ENCODE peak calls at places on chromosome 2, in eight cellular contexts. U, D, F, A, Z, N, Y and W are unnamed samples. For H3K27me3 and H3K4me1, the result is how much of the 10 kb centered on the place peaks cover.

GRCh38 chr2:99337931-99338580 is 867 bp downstream of the EIF5B start:
- DNase-seq in F (no peak), N (no peak), Y (no peak), Z (peak), A (no peak), U (peak), D (no peak), W (no peak)

GRCh38 chr2:226023383-226023782 is 623.9 kb downstream of the NYAP2 start:
- DNase-seq in Y (no peak), F (no peak), N (no peak), Z (no peak), D (no peak), U (no peak), A (no peak), W (no peak)

GRCh38 chr2:86556508-86556907 is 6.7 kb downstream of the CHMP3 start:
- DNase-seq in Y (no peak), U (no peak), D (no peak), N (no peak), F (no peak), Z (no peak), A (no peak), W (no peak)

GRCh38 chr2:21423854-21424253 is 300.1 kb downstream of the TDRD15 start:
- DNase-seq in F (no peak), A (no peak), N (no peak), D (no peak), U (no peak), Y (no peak), Z (peak), W (no peak)

GRCh38 chr2:48292429-48292828 is 237.5 kb upstream of the STON1 start:
- DNase-seq in A (no peak), F (no peak), Z (no peak), Y (no peak), D (no peak), U (no peak), N (no peak), W (no peak)

GRCh38 chr2:28232267-28232666 is 160.4 kb upstream of the FOSL2 start:
- DNase-seq in F (no peak), Z (no peak), N (no peak), Y (no peak), D (no peak), U (no peak), A (no peak), W (no peak)

GRCh38 chr2:23009545-23010149 is 375.3 kb upstream of the KLHL29 start:
- DNase-seq in F (no peak), U (peak), N (peak), D (no peak), Y (peak), A (no peak), Z (peak), W (no peak)

GRCh38 chr2:104378853-104379374 is 475.0 kb upstream of the POU3F3 start:
- DNase-seq in N (peak), Y (no peak), F (peak), D (no peak), Z (no peak), A (no peak), U (no peak), W (no peak)

GRCh38 chr2:47221039-47221438 is 65.9 kb upstream of the STPG4 start:
- DNase-seq in F (no peak), Y (no peak), A (no peak), U (no peak), D (no peak), Z (peak), N (no peak), W (no peak)

GRCh38 chr2:46213906-46214305 is 83.3 kb upstream of the EPAS1 start:
- DNase-seq in A (no peak), Y (no peak), F (no peak), D (no peak), Z (no peak), N (no peak), U (no peak), W (no peak)

GRCh38 chr2:211724933-211725332 is 813.7 kb downstream of the ERBB4 start:
- DNase-seq in U (no peak), Y (no peak), N (no peak), D (no peak), F (no peak), A (no peak), Z (no peak), W (no peak)

GRCh38 chr2:39128919-39129391 is 8.1 kb upstream of the SOS1 start:
- DNase-seq in F (no peak), Z (no peak), D (no peak), Y (no peak), N (peak), A (no peak), U (peak), W (no peak)

GRCh38 chr2:217477583-217477982 is 525.2 kb downstream of the TNS1 start:
- DNase-seq in Y (no peak), N (no peak), D (no peak), F (no peak), U (no peak), Z (no peak), A (no peak), W (no peak)

GRCh38 chr2:113309655-113310387 is 31.1 kb upstream of the PAX8 start:
- DNase-seq in Y (no peak), U (no peak), D (no peak), N (no peak), F (no peak), A (no peak), Z (peak), W (no peak)

GRCh38 chr2:139742216-139743172 is 962.3 kb upstream of the NXPH2 start:
- DNase-seq in Z (no peak), A (no peak), F (no peak), Y (no peak), U (no peak), N (no peak), D (no peak), W (no peak)

GRCh38 chr2:85748948-85749875 is 4.6 kb upstream of the ATOH8 start:
- DNase-seq in Z (no peak), Y (no peak), U (peak), A (no peak), N (no peak), F (no peak), D (peak), W (no peak)

GRCh38 chr2:199527071-199527470 is 69.3 kb upstream of the SATB2 start:
- DNase-seq in Z (no peak), U (no peak), F (no peak), N (no peak), D (no peak), Y (no peak), A (no peak), W (no peak)

GRCh38 chr2:169365093-169365483 is 2.8 kb upstream of the LRP2 start:
- DNase-seq in Z (no peak), Y (no peak), D (no peak), A (no peak), U (peak), F (no peak), N (no peak), W (no peak)

GRCh38 chr2:138712212-138712979 is 67.8 kb downstream of the NXPH2 start:
- DNase-seq in N (no peak), U (no peak), D (no peak), Y (no peak), F (no peak), Z (peak), A (no peak), W (no peak)

GRCh38 chr2:12352891-12353290 is 363.8 kb upstream of the TRIB2 start:
- DNase-seq in D (no peak), A (no peak), U (no peak), Z (peak), F (no peak), N (no peak), Y (peak), W (no peak)

GRCh38 chr2:181395871-181396574 is 61.2 kb upstream of the ITGA4 start:
- DNase-seq in A (no peak), N (no peak), Z (no peak), U (peak), Y (no peak), F (no peak), D (no peak), W (no peak)

GRCh38 chr2:85794038-85794441 is 40.2 kb downstream of the ATOH8 start:
- DNase-seq in F (no peak), Y (no peak), D (no peak), Z (no peak), N (no peak), U (no peak), A (no peak), W (no peak)

GRCh38 chr2:222280795-222281194 is 18.0 kb downstream of the PAX3 start:
- DNase-seq in F (no peak), A (no peak), N (no peak), Y (no peak), D (no peak), Z (no peak), U (peak), W (no peak)

GRCh38 chr2:222287862-222288479 is 10.8 kb downstream of the PAX3 start:
- DNase-seq in N (no peak), Z (no peak), F (no peak), U (peak), Y (no peak), A (no peak), D (no peak), W (no peak)

GRCh38 chr2:222281495-222281894 is 17.3 kb downstream of the PAX3 start:
- DNase-seq in U (peak), Y (no peak), D (no peak), N (no peak), F (no peak), Z (no peak), A (no peak), W (no peak)

GRCh38 chr2:222284466-222284865 is 14.3 kb downstream of the PAX3 start:
- DNase-seq in U (no peak), N (no peak), Z (no peak), D (no peak), F (no peak), Y (no peak), A (no peak), W (no peak)

GRCh38 chr2:222283634-222284033 is 15.2 kb downstream of the PAX3 start:
- DNase-seq in U (no peak), F (no peak), N (no peak), A (no peak), Y (no peak), D (no peak), Z (no peak), W (no peak)
- H3K27me3 ChIP-seq in U (half or more), F (under half), N (half or more), A (under half), Y (under half), D (under half), Z (under half), W (under half)

GRCh38 chr2:240559271-240559670 is 886 bp upstream of the DUSP28 start:
- DNase-seq in Z (no peak), A (no peak), U (no peak), F (no peak), D (no peak), N (no peak), Y (no peak), W (no peak)
- H3K4me3 ChIP-seq in Z (no peak), A (peak), U (peak), F (no peak), D (no peak), N (no peak), Y (no peak), W (peak)

GRCh38 chr2:65364054-65364651 is 68.2 kb downstream of the SPRED2 start:
- DNase-seq in F (peak), Z (no peak), Y (no peak), U (no peak), N (no peak), D (no peak), A (no peak), W (peak)
- H3K4me1 ChIP-seq in F (under half), Z (under half), Y (under half), U (half or more), N (half or more), D (under half), A (half or more), W (under half)

GRCh38 chr2:176155341-176156044 is 1.6 kb upstream of the HOXD3 start:
- DNase-seq in Z (no peak), N (no peak), F (no peak), U (no peak), D (no peak), A (no peak), Y (no peak), W (no peak)
- H3K27me3 ChIP-seq in Z (half or more), N (half or more), F (under half), U (under half), D (under half), A (half or more), Y (half or more), W (under half)

DNA sequence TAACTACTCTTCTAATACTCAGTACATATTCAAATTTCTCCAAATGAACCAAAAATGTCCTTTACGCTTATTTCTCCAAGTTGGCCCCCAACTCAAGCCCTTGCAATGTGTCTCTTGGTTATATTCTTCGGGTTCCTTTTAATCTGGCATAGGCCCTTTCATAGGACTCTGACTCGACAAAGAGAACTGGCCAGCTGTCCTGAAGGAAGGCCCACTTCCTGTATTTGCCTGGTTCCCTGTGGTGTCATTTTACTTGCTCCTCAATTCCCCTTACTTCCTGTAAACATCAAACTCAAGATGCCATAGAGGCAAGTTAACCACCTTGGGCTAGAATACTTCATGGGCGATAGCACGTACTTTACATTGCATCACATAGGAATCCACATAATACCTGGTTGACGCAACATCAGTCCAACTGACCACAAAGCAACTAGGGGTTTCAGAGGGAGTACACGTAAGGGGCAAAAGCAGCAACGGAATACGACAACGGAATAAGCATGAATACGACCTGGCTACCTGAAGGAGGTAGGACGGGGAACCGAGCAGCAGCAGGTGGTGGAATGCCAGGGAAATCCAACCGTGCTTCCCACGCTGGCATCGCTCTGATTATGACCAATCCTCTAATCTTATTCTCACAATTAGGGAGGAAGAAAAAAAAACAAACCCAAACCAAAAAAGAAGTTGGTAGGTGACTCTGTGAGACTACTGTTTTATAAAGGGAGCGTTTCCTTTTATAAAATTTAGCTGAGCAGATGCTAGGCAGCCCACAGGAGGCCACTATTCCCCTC is 823 bp upstream of the GORASP2 start:
- DNase-seq in U (no peak), Z (peak), F (peak), A (no peak), Y (no peak), D (no peak), N (no peak), W (no peak)
- H3K4me3 ChIP-seq in U (peak), Z (peak), F (peak), A (peak), Y (no peak), D (no peak), N (peak), W (peak)

DNA sequence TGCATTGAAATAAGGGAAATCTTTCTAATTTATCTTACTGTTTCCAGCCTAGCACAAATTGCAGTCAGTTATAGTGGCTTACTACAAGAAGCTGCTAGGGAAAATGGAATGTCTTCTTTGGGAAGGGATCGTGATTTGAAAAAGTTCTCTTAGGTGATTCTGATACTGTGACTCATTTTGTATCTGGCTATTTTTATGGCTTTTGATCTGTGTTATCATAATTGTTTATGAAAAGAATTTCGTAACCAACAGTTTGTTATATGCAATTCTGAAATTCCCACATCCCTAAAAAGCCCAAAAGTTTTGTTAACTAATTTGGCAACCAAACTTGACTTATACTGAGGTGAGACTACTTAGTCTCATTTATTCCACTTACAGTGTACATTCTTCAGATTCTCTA is 12.4 kb downstream of the PTPN4 start:
- DNase-seq in A (no peak), F (no peak), Z (peak), N (no peak), D (no peak), Y (no peak), U (peak), W (no peak)
- H3K4me1 ChIP-seq in A (under half), F (under half), Z (under half), N (under half), D (under half), Y (under half), U (under half), W (under half)

DNA sequence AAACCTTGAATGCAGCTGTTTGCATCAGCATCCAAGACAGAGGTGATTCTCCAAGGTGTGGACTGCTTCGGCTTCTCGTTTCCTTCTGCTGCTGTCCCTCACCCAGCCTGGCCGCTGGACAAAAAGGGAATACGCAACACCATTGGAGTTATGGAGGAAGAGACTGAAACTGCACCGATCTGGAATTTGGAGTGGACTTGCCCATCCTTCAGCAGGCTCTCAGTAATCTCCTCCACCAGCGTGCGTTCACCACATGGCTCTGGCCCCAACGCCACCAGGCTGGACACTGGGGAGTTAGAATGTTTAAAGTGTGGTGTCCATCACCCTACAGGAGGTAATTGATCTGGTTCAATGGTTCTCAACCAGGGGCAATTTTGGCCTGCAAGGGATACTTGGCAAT is 41.4 kb upstream of the ID2 start:
- DNase-seq in D (no peak), Z (no peak), N (no peak), U (no peak), F (no peak), Y (no peak), A (no peak), W (no peak)
- H3K27me3 ChIP-seq in D (under half), Z (under half), N (under half), U (under half), F (under half), Y (under half), A (under half), W (under half)

GRCh38 chr2:60312618-60313017 is 240.8 kb downstream of the BCL11A start:
- DNase-seq in Z (no peak), F (no peak), D (no peak), U (no peak), N (no peak), A (no peak), Y (no peak), W (no peak)

GRCh38 chr2:60309326-60309725 is 244.1 kb downstream of the BCL11A start:
- DNase-seq in N (no peak), U (no peak), F (no peak), A (no peak), Y (no peak), Z (no peak), D (no peak), W (no peak)

GRCh38 chr2:60313470-60314172 is 239.8 kb downstream of the BCL11A start:
- DNase-seq in U (no peak), Z (no peak), A (no peak), F (no peak), Y (no peak), N (no peak), D (no peak), W (no peak)

GRCh38 chr2:60309941-60310680 is 243.3 kb downstream of the BCL11A start:
- DNase-seq in F (no peak), A (no peak), D (no peak), Z (no peak), U (no peak), Y (no peak), N (no peak), W (no peak)

GRCh38 chr2:60311524-60311923 is 241.9 kb downstream of the BCL11A start:
- DNase-seq in U (no peak), A (no peak), F (no peak), Y (no peak), D (no peak), Z (no peak), N (no peak), W (no peak)
- H3K4me3 ChIP-seq in U (no peak), A (no peak), F (no peak), Y (no peak), D (no peak), Z (no peak), N (no peak), W (no peak)

DNA sequence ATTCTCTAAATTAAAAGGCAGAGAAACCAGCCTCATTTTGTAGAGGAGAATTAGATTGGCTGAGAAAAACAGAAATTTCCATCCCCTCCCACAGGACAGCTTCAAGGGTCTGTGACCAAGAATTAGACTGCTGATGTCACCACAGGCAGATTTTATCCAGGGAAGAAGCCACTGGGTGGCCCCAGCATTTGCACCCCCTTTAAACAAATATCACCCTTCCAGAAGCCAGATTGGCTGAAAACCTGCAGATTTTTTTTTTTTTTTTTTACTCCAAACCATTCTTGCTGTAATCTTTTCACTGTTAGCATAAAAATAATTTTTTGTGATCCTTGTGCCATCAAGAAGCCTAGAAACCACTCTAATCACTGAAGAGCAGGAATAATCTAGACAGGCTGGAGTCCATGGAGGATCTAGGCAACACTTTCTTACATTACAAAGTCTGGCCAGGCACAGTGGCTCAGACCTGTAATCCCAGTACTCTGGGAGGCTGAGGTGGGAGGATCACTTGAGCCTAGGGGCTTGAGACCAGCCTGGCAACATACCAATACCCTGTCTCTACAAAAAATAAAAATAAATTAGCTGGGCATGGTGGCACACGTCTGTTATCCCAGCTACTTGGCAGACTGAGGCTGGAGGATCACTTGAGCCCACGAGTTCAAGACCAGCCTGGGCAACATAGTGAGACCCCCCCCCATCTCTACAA is 11.9 kb downstream of the WDFY1 start:
- DNase-seq in D (no peak), Z (no peak), U (no peak), Y (no peak), A (no peak), N (no peak), F (no peak), W (no peak)
- H3K4me1 ChIP-seq in D (under half), Z (under half), U (half or more), Y (half or more), A (under half), N (half or more), F (under half), W (under half)

GRCh38 chr2:71457123-71457958 is 4.0 kb downstream of the DYSF start:
- DNase-seq in U (no peak), N (no peak), Y (no peak), A (peak), D (no peak), F (no peak), Z (no peak), W (no peak)

GRCh38 chr2:71455741-71456569 is 2.6 kb downstream of the DYSF start:
- DNase-seq in Z (no peak), U (no peak), F (no peak), Y (no peak), A (no peak), D (no peak), N (no peak), W (no peak)

GRCh38 chr2:71455011-71455740 is 1.8 kb downstream of the DYSF start:
- DNase-seq in A (no peak), Z (no peak), N (no peak), F (no peak), U (no peak), D (no peak), Y (no peak), W (no peak)

GRCh38 chr2:71457959-71458322 is 4.6 kb downstream of the DYSF start:
- DNase-seq in N (no peak), U (no peak), Z (no peak), Y (no peak), A (no peak), F (no peak), D (no peak), W (no peak)

DNA sequence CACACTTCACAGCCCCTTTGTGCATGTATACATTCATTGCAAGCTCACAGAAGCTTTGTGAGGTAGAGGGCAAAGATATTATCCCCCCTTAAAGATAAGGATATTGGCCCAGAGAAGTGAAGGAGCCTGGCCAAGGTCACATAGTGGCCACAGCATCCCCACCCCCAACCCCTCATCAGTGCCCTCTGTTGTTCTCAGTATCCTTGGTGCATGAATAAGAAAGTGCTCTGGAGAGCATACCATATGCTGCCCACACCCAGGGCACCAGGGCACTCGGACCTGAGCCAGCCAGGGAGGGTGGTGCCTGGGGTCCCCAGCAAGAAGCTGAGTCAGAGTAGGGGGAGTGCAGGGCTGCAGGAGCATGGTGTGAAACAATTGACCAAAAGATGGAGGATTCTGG is 3.3 kb downstream of the DYSF start:
- DNase-seq in N (no peak), F (no peak), Y (no peak), D (no peak), A (no peak), U (no peak), Z (no peak), W (no peak)
- H3K27me3 ChIP-seq in N (under half), F (under half), Y (under half), D (under half), A (under half), U (under half), Z (under half), W (under half)